ENCODE peak calls at places on chromosomes 3 and 15, in five cellular contexts. Q is endodermal cell, L is GM13976, O is AG09319, Z is brain microvascular endothelial cell. I is an unnamed sample.

GRCh38 chr15:90901799-90902655 is 1.1 kb upstream of the MAN2A2 start:
- DNase-seq in Q (peak), L (peak), O (peak), Z (peak), I (peak)

GRCh38 chr15:67004142-67004541 is 61.3 kb upstream of the SMAD3 start:
- DNase-seq in Z (no peak), Q (no peak), L (peak), O (no peak), I (no peak)

GRCh38 chr15:29003446-29004233 is 117.9 kb downstream of the APBA2 start:
- DNase-seq in O (no peak), Z (no peak), L (no peak), Q (no peak), I (no peak)

GRCh38 chr3:54427951-54428871 is 305.9 kb downstream of the CACNA2D3 start:
- DNase-seq in Q (peak), Z (peak), L (peak), O (peak), I (peak)

GRCh38 chr3:168117853-168118313 is 22.2 kb upstream of the GOLIM4 start:
- DNase-seq in Q (no peak), O (no peak), L (no peak), Z (peak), I (no peak)

GRCh38 chr3:129343643-129344360 is 65.1 kb downstream of the HMCES start:
- DNase-seq in L (peak), Z (peak), Q (peak), O (no peak), I (peak)

GRCh38 chr15:99439524-99439835 is 126.3 kb upstream of the MEF2A start:
- DNase-seq in Z (no peak), O (no peak), Q (peak), L (peak), I (no peak)

GRCh38 chr3:14784087-14784596 is 34.6 kb upstream of the FGD5 start:
- DNase-seq in L (no peak), Z (no peak), Q (peak), O (no peak), I (no peak)

GRCh38 chr3:17949116-17949515 is 206.7 kb upstream of the TBC1D5 start:
- DNase-seq in L (no peak), Q (no peak), Z (no peak), O (no peak), I (no peak)

GRCh38 chr3:20336572-20336971 is 150.6 kb upstream of the SGO1 start:
- DNase-seq in L (no peak), Q (no peak), O (no peak), Z (no peak), I (no peak)

GRCh38 chr15:31324739-31325431 is 1.8 kb upstream of the KLF13 start:
- DNase-seq in Q (no peak), Z (no peak), L (no peak), O (no peak), I (no peak)

DNA sequence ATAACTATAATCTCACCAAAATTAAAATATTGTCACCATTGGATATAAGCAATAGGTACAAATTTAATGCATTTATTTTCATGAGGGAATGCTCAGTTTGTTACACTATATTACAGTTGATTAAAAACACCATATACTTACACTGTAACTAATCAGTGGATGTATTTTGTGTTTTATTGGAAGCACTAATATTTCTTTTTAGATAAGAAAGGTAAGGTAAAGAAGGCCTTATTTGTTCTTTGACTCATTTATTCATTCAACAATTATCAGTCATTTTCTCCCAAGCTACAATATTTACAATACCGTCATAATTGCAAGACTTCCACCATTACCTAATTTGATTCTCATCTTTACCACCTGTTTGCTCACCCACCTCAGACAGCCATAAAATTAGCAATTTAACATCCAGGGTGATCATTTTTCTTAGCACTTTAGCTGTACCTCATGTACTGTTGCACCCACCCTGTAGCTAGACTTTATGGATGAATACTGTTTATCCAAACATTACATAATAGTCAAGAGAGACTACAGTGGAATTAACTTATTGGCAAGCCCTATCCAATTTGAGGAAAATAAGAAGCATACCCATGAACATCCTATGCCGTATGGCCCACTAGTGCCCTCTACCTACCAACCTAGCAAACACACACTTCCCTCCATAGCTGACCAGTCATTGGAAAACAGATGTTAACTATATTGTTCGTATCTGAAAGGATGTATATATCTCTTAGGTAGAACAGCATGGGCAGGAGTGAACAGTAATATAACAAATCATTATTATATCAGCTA is 229.6 kb downstream of the BBX start:
- DNase-seq in O (no peak), L (no peak), Q (peak), Z (peak), I (no peak)
- TF ChIP-seq CTCF in O (peak), L (peak), Q (peak), Z (peak), I (peak)

GRCh38 chr3:40432793-40433192 is 24.3 kb upstream of the RPL14 start:
- DNase-seq in Z (no peak), O (no peak), Q (no peak), L (no peak), I (no peak)
- TF ChIP-seq CTCF in Z (no peak), O (no peak), Q (peak), L (no peak), I (no peak)

GRCh38 chr3:5806192-5806591 is 618.7 kb downstream of the EDEM1 start:
- DNase-seq in L (no peak), Q (peak), Z (no peak), O (no peak), I (peak)
- TF ChIP-seq CTCF in L (no peak), Q (peak), Z (peak), O (no peak), I (peak)

DNA sequence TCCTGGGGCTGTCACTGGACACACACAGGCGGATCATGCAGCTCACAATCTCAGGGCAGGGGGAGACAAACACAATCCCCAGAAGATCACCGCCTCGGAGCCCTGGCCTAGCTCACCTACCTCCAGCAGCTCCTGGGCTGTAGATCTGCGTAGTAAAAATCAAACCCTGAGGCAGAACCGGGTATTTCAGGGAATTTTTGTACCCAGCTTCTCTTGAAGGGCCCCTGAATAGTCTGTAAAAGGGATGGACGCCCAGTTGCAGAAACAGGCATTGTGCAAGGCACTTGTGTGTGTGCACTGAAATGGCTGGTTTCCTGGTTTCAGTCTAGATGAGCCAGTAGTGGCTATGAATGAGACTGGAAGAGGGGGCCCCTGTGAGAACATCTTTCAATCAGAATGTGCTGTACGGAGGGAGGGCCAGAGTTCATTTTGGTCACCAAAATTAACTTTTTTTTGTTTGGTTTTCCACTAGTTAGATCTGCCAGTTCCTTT is 54.9 kb upstream of the RPL32 start:
- DNase-seq in Q (peak), O (no peak), Z (no peak), L (no peak), I (no peak)
- TF ChIP-seq CTCF in Q (peak), O (no peak), Z (no peak), L (no peak), I (no peak)

GRCh38 chr3:186960327-186960726 is 30.0 kb downstream of the ST6GAL1 start:
- DNase-seq in O (no peak), Z (no peak), Q (no peak), L (no peak), I (no peak)

GRCh38 chr3:186955898-186956696 is 25.8 kb downstream of the ST6GAL1 start:
- DNase-seq in O (no peak), Q (no peak), L (no peak), Z (peak), I (no peak)

GRCh38 chr3:186963636-186964035 is 33.3 kb downstream of the ST6GAL1 start:
- DNase-seq in Q (peak), Z (no peak), L (no peak), O (no peak), I (no peak)

GRCh38 chr3:186962445-186962844 is 32.1 kb downstream of the ST6GAL1 start:
- DNase-seq in Q (no peak), Z (no peak), L (no peak), O (no peak), I (no peak)

DNA sequence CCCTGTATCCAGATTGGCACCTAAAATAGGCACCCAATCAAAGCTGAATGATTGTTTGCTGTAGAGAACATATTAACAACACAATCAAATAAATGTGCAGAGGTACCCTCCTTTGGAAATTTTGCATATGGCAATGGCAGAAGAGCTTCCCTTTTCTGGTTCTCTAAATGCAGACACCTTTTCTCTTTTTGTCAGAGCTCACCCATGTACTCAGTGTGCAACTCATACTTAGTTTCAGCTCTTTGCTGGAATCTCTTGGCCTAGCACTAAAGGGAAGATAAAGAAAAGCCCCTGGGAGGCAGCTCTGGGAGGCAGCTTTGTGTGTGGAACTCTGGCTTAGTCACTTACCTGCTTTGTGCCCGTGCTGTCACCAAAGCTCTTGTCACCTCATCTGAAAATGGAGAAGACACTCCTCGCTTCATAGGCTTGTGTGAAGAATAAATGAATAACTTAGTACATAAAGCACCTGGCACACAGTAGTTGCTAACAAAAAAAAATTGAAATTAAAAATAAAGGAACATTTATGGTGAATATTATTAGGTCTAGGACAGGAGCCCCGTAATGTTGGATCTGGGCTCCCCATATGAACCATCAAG is 28.8 kb downstream of the ST6GAL1 start:
- DNase-seq in L (no peak), Q (no peak), O (no peak), Z (no peak), I (no peak)
- TF ChIP-seq CTCF in L (no peak), Q (peak), O (no peak), Z (no peak), I (no peak)

DNA sequence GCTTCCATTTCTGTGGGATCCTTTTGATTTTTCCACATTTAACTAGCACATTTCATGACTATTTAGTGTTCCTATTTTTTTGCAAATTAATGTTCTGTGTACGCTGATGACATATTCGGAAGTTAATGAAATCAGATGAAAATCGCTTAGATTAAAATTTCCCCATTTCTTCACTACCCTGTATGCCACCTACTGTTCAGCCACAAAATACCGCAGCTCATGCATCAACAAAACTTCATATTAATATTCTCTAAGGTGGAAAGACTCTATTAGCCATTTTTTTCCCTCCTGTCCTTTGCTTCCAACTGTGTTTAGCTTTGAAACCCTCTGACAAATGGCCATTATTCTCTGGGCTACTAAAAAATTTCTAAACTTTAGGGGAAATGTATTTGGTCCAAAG is 300.6 kb downstream of the MECOM start:
- DNase-seq in L (no peak), O (no peak), Q (no peak), Z (no peak), I (no peak)
- TF ChIP-seq CTCF in L (no peak), O (peak), Q (peak), Z (peak), I (no peak)